ENCODE peak calls at places on chromosome 10, in six cellular contexts. M is aorta; D is sigmoid colon; X is HepG2; H is CD8-positive, alpha-beta memory T cell; W is PC-9. C is an unnamed sample. For H3K4me1, the result is how much of the 10 kb centered on the place peaks cover.

GRCh38 chr10:113550365-113550764 is 2.5 kb upstream of the HABP2 start:
- DNase-seq in M (no peak), D (no peak), X (no peak), H (no peak), W (no peak), C (no peak)

GRCh38 chr10:5460468-5461200 is 38.7 kb downstream of the CALML5 start:
- DNase-seq in M (no peak), D (no peak), X (no peak), H (no peak), W (no peak), C (no peak)

GRCh38 chr10:77634939-77635338 is 2.7 kb downstream of the KCNMA1 start:
- DNase-seq in M (no peak), D (no peak), X (no peak), H (no peak), W (no peak), C (no peak)

GRCh38 chr10:77712207-77712606 is 74.6 kb upstream of the KCNMA1 start:
- DNase-seq in M (no peak), D (no peak), X (no peak), H (no peak), W (no peak), C (no peak)

GRCh38 chr10:124342821-124343170 is 75.9 kb downstream of the OAT start:
- DNase-seq in M (no peak), D (peak), X (no peak), H (no peak), W (no peak), C (peak)

GRCh38 chr10:131425752-131426529 is 114.4 kb upstream of the TCERG1L start:
- DNase-seq in M (no peak), D (no peak), X (no peak), H (no peak), W (no peak), C (no peak)

GRCh38 chr10:1240341-1240775 is 184.2 kb downstream of the WDR37 start:
- DNase-seq in M (no peak), D (no peak), X (no peak), H (no peak), W (no peak), C (no peak)

GRCh38 chr10:119415121-119415520 is 127.4 kb downstream of the RGS10 start:
- DNase-seq in M (no peak), D (no peak), X (no peak), H (no peak), W (no peak), C (no peak)

GRCh38 chr10:123772645-123773508 is 106.7 kb downstream of the GPR26 start:
- DNase-seq in M (no peak), D (peak), X (no peak), H (no peak), W (no peak), C (no peak)

GRCh38 chr10:93993782-93994668 is at the start of gene PLCE1:
- DNase-seq in M (peak), D (peak), X (no peak), H (no peak), W (peak), C (peak)

GRCh38 chr10:93149761-93150160 is 76.1 kb downstream of the CYP26A1 start:
- DNase-seq in M (no peak), D (no peak), X (no peak), H (no peak), W (no peak), C (no peak)

GRCh38 chr10:62639139-62639538 is 165.4 kb upstream of the ADO start:
- DNase-seq in M (no peak), D (no peak), X (no peak), H (no peak), W (no peak), C (no peak)

GRCh38 chr10:133274751-133275682 is 1.7 kb downstream of the ADAM8 start:
- DNase-seq in M (no peak), D (no peak), X (no peak), H (peak), W (peak), C (no peak)

GRCh38 chr10:102644066-102644645 is at the start of gene TRIM8:
- DNase-seq in M (no peak), D (no peak), X (peak), H (peak), W (no peak), C (no peak)

GRCh38 chr10:29642996-29643395 is 8.2 kb upstream of the SVIL start:
- DNase-seq in M (no peak), D (peak), X (no peak), H (no peak), W (no peak), C (peak)

GRCh38 chr10:103975169-103975568 is 8.2 kb downstream of the SLK start:
- DNase-seq in M (no peak), D (no peak), X (no peak), H (no peak), W (no peak), C (no peak)

GRCh38 chr10:2851544-2851943 is 215.8 kb upstream of the PFKP start:
- DNase-seq in M (no peak), D (no peak), X (no peak), H (no peak), W (no peak), C (no peak)

GRCh38 chr10:92699518-92700272 is 9.9 kb downstream of the HHEX start:
- DNase-seq in M (peak), D (no peak), X (no peak), H (peak), W (no peak), C (peak)

GRCh38 chr10:131673396-131673795 is 227.4 kb upstream of the PPP2R2D start:
- DNase-seq in M (no peak), D (no peak), X (no peak), H (no peak), W (no peak), C (no peak)

GRCh38 chr10:117175215-117175900 is 21.9 kb upstream of the KCNK18 start:
- DNase-seq in M (peak), D (no peak), X (no peak), H (no peak), W (no peak), C (no peak)

GRCh38 chr10:117092386-117092785 is 45.7 kb downstream of the VAX1 start:
- DNase-seq in M (no peak), D (no peak), X (no peak), H (no peak), W (no peak), C (no peak)

GRCh38 chr10:7410306-7410799 is 481 bp downstream of the SFMBT2 start:
- DNase-seq in M (peak), D (no peak), X (no peak), H (peak), W (no peak), C (no peak)

GRCh38 chr10:100727808-100728207 is 17.6 kb upstream of the PAX2 start:
- DNase-seq in M (no peak), D (no peak), X (no peak), H (no peak), W (no peak), C (no peak)

GRCh38 chr10:24427678-24428409 is 218.9 kb downstream of the KIAA1217 start:
- DNase-seq in M (peak), D (no peak), X (no peak), H (no peak), W (no peak), C (no peak)

GRCh38 chr10:99870051-99870730 is 87.8 kb downstream of the ABCC2 start:
- DNase-seq in M (no peak), D (no peak), X (no peak), H (peak), W (no peak), C (no peak)

GRCh38 chr10:105743343-105744056 is 1102.4 kb downstream of the SORCS3 start:
- DNase-seq in M (no peak), D (no peak), X (no peak), H (no peak), W (no peak), C (no peak)

GRCh38 chr10:109281347-109281746 is 642.0 kb downstream of the XPNPEP1 start:
- DNase-seq in M (no peak), D (no peak), X (no peak), H (no peak), W (no peak), C (no peak)

GRCh38 chr10:100223879-100224278 is 5.5 kb downstream of the CHUK start:
- DNase-seq in M (no peak), D (no peak), X (no peak), H (no peak), W (no peak), C (no peak)

GRCh38 chr10:103849880-103850571 is 5.3 kb downstream of the SH3PXD2A start:
- DNase-seq in M (peak), D (peak), X (no peak), H (no peak), W (no peak), C (peak)

GRCh38 chr10:121406823-121407545 is 191.3 kb downstream of the FGFR2 start:
- DNase-seq in M (no peak), D (no peak), X (no peak), H (no peak), W (no peak), C (no peak)

GRCh38 chr10:129546106-129546505 is 79.1 kb downstream of the MGMT start:
- DNase-seq in M (no peak), D (no peak), X (no peak), H (no peak), W (no peak), C (no peak)

GRCh38 chr10:359762-360161 is 224.5 kb downstream of the ZMYND11 start:
- DNase-seq in M (no peak), D (peak), X (no peak), H (no peak), W (no peak), C (peak)

GRCh38 chr10:17206210-17206709 is 4.8 kb upstream of the TRDMT1 start:
- DNase-seq in M (no peak), D (no peak), X (no peak), H (peak), W (no peak), C (no peak)

GRCh38 chr10:35367107-35367859 is 31.0 kb downstream of the CCNY start:
- DNase-seq in M (no peak), D (no peak), X (no peak), H (no peak), W (no peak), C (no peak)

GRCh38 chr10:35362701-35363350 is 26.5 kb downstream of the CCNY start:
- DNase-seq in M (no peak), D (no peak), X (no peak), H (no peak), W (no peak), C (no peak)

GRCh38 chr10:35363587-35363986 is 27.3 kb downstream of the CCNY start:
- DNase-seq in M (no peak), D (no peak), X (no peak), H (no peak), W (no peak), C (no peak)

GRCh38 chr10:35367991-35368390 is 31.7 kb downstream of the CCNY start:
- DNase-seq in M (no peak), D (no peak), X (no peak), H (no peak), W (no peak), C (no peak)

DNA sequence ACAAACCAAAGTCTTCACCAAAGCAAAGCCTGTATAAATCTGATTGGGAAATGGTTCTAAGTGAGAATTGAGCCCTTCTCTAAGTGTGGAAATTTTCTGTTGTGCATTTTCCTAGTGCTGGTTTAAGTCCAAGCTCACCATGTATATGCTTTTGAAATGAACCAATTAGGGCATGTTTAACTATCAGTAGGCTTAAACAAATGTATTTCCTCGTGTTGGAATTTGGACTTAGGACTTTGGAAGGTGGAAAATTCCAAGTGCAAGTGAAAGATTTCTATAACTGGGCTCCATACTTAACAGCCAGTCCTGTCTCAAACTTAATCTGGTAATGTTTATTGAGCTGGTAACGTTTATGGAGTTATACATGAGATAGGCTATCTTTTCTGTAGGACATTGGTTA is 28.5 kb downstream of the CCNY start:
- DNase-seq in M (no peak), D (no peak), X (peak), H (no peak), W (no peak), C (no peak)
- H3K4me1 ChIP-seq in M (under half), D (under half), X (half or more), H (under half), W (under half), C (under half)

GRCh38 chr10:111075577-111076185 is 1.1 kb upstream of the ADRA2A start:
- DNase-seq in M (no peak), D (no peak), X (no peak), H (no peak), W (no peak), C (no peak)
- H3K4me3 ChIP-seq in M (no peak), D (peak), X (no peak), H (no peak), W (no peak), C (peak)

DNA sequence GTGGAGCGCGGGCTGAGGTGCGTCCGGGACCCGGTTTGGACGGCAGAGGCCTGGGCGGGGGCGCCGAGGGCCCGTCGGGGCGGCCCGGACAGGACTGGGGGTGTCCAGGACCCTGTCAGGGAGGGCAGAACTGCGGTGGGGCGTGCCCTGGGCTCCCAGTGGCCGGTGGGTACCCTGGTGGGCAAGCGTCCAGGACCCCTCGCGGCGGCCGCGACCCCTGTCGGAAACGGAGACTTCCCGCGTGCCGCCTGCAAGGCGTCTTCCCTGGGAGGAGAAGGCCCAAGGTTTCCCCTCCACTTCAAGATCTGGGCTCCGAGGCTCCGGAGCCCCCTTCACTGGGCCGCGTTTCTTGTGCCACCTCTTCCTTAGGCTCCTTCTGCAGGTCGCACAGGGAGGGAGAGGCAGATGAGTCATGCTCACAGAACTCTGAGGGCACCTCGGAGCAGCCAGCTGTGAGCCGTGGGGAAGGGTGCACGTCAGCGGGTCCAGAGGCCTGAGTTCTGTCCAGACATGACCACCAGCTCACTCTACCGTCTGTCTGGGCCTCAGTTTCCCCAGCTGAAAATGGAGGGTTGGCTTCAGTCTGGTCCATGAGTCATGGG is 536 bp downstream of the ALOX5 start:
- DNase-seq in M (no peak), D (no peak), X (no peak), H (no peak), W (peak), C (no peak)
- H3K4me1 ChIP-seq in M (under half), D (under half), X (under half), H (under half), W (under half), C (under half)

GRCh38 chr10:35219292-35219691 is 92.6 kb downstream of the CREM start:
- DNase-seq in M (no peak), D (no peak), X (no peak), H (no peak), W (no peak), C (no peak)
- H3K4me3 ChIP-seq in M (no peak), D (no peak), X (no peak), H (no peak), W (no peak), C (no peak)

DNA sequence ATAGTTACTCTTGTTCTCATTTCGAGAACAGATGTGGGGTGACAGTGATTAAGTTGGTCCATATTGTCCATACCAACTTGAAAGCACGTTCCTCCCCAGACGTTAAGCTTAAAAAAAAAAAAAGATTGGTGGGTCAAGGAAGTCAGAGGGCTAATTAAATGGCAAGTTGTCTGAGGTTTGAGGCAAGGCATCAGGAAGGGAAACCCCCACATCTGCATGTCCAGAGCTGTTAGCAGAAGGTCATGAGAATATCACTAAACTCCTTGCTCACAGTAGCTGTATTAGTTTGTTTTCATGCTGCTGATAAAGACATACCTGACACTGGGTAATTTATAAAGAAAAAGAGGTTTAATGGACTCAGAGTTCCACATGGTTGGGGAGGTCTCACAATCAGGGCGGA is 415.6 kb upstream of the FZD8 start:
- DNase-seq in M (no peak), D (no peak), X (no peak), H (no peak), W (no peak), C (no peak)
- H3K4me1 ChIP-seq in M (under half), D (under half), X (under half), H (under half), W (under half), C (under half)

GRCh38 chr10:34526186-34526585 is 288.9 kb downstream of the PARD3 start:
- DNase-seq in M (no peak), D (no peak), X (no peak), H (no peak), W (no peak), C (no peak)
- H3K4me3 ChIP-seq in M (no peak), D (no peak), X (no peak), H (no peak), W (no peak), C (no peak)